ENCODE peak calls at places on chromosome 13, in four cellular contexts. C is GM12878, T is HepG2, U is K562. B is an unnamed sample.

GRCh38 chr13:80361883-80362327 is 21.0 kb upstream of the SPRY2 start:
- DNase-seq in C (no peak), T (peak), U (peak), B (peak)

GRCh38 chr13:39038569-39038898 is 278 bp downstream of the NHLRC3 start:
- DNase-seq in C (no peak), T (peak), U (peak), B (no peak)

GRCh38 chr13:44848956-44849748 is 140.1 kb downstream of the NUFIP1 start:
- DNase-seq in C (no peak), T (no peak), U (no peak), B (peak)

GRCh38 chr13:40221131-40221459 is 445.3 kb downstream of the FOXO1 start:
- DNase-seq in C (no peak), T (no peak), U (no peak), B (no peak)

GRCh38 chr13:22372261-22372660 is 701.4 kb downstream of the FGF9 start:
- DNase-seq in C (no peak), T (no peak), U (peak), B (peak)

GRCh38 chr13:107476068-107476467 is 739.3 kb downstream of the LIG4 start:
- DNase-seq in C (no peak), T (no peak), U (no peak), B (no peak)

GRCh38 chr13:99991806-99992242 is 10.2 kb downstream of the ZIC2 start:
- DNase-seq in C (no peak), T (no peak), U (no peak), B (peak)

GRCh38 chr13:33080962-33081655 is 64.9 kb downstream of the KL start:
- DNase-seq in C (no peak), T (no peak), U (no peak), B (no peak)

GRCh38 chr13:62356977-62357376 is 941.3 kb upstream of the PCDH20 start:
- DNase-seq in C (no peak), T (no peak), U (no peak), B (no peak)

GRCh38 chr13:107342747-107343146 is 774.8 kb upstream of the ARGLU1 start:
- DNase-seq in C (no peak), T (no peak), U (no peak), B (no peak)

GRCh38 chr13:87677334-87678234 is 6.4 kb downstream of the SLITRK5 start:
- DNase-seq in C (no peak), T (peak), U (no peak), B (peak)
- TF ChIP-seq JUNB in C (no peak), T (no peak), U (no peak), B (no peak)

DNA sequence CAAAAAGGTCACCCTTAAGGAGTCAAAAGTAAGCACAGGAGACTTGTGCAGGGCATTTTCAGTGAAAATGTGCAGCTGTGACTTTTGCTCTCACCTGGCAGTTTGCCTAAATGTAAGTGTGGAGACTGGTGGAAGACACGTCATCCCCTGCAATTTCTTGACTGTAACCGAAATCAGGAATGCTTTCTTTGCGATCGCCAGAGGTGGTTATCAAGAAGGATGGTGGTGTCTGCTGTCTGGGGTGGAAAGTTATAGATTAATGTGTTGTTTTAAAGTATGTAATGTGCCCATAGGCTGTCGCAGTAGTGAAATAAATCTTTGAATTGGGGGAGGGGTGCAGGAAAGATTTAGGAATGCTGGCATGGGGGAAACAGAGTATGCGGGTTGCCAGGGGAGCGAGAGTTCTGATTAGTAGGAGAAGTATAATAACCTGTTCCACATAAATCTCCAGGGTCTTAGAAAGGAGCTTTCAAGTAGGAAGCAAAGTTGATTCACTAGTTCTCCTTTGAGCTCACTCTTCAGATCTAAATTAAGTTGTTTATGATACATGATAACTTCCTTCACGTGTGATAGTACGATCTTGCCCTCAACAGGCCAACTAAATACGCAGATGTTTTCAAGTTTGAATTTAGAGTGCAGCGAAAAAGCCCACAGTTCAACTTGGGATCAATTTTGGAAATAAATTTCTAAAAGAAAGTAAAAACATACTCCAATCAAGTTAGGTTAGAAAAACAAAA is 1520.0 kb upstream of the SLC10A2 start:
- DNase-seq in C (no peak), T (no peak), U (no peak), B (peak)
- H2AFZ ChIP-seq in C (no peak), T (no peak), U (no peak), B (peak)

GRCh38 chr13:43786766-43787517 is at the start of gene ENOX1:
- DNase-seq in C (no peak), T (no peak), U (no peak), B (peak)

GRCh38 chr13:43786472-43786765 is 353 bp downstream of the ENOX1 start:
- DNase-seq in C (no peak), T (no peak), U (no peak), B (no peak)

GRCh38 chr13:43785681-43786471 is 896 bp downstream of the ENOX1 start:
- DNase-seq in C (no peak), T (no peak), U (no peak), B (peak)

GRCh38 chr13:43787998-43788397 is 1.2 kb upstream of the ENOX1 start:
- DNase-seq in C (no peak), T (no peak), U (peak), B (peak)

DNA sequence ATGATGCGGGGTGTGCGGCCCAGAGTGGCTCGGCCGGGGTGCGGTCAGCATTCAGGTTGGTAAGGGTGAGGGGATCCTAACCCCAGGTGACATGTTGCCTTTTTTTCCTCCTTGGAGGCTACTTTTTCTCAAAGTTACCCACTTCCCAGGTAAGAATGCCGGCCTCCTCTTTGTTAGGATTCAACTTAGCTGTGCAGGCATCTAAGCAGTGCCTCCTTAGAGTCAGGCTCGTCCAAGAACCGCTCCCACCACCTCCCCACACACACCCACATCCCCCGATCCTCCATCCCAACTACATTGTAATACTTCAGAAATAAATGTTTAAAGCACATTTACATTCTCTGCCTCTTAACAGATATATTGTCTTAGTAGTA is 733 bp upstream of the ENOX1 start:
- DNase-seq in C (no peak), T (no peak), U (no peak), B (peak)
- TF ChIP-seq EZH2 in C (no peak), T (no peak), U (no peak), B (no peak)

GRCh38 chr13:111456452-111457230 is 136.2 kb downstream of the TEX29 start:
- DNase-seq in C (no peak), T (no peak), U (no peak), B (no peak)

GRCh38 chr13:111458001-111458531 is 137.6 kb downstream of the TEX29 start:
- DNase-seq in C (no peak), T (no peak), U (no peak), B (no peak)

GRCh38 chr13:111460548-111461444 is 140.4 kb downstream of the TEX29 start:
- DNase-seq in C (no peak), T (peak), U (peak), B (peak)

GRCh38 chr13:111459803-111460547 is 139.5 kb downstream of the TEX29 start:
- DNase-seq in C (no peak), T (no peak), U (no peak), B (no peak)

DNA sequence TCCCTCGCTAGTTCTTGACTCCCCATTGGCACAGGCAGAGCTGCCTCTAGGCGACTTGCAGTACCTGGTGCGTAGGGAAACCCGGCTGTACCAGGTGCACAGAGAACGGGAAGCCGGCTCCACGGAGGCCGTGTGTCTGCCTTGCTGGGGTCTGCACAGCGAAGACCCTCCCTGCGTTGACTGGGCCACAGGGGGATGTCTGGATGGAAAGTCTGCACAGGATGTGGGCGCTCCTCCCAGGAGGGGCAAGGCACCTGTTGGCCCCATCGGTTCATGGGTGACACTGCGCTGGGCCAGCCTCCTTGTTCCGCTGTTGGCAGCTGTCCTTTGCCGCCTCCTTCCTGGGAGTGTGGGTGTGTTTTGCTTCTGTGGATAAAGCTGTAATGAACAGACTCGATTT is 138.3 kb downstream of the TEX29 start:
- DNase-seq in C (no peak), T (no peak), U (no peak), B (no peak)
- TF ChIP-seq JUNB in C (no peak), T (no peak), U (no peak), B (no peak)

GRCh38 chr13:46759861-46760260 is 37.1 kb downstream of the ESD start:
- DNase-seq in C (no peak), T (no peak), U (no peak), B (no peak)
- H2AFZ ChIP-seq in C (no peak), T (no peak), U (no peak), B (no peak)

GRCh38 chr13:113518080-113518803 is 27.7 kb upstream of the DCUN1D2 start:
- DNase-seq in C (no peak), T (no peak), U (no peak), B (no peak)
- TF ChIP-seq EZH2 in C (no peak), T (no peak), U (no peak), B (no peak)

GRCh38 chr13:98452851-98453250 is 124.1 kb downstream of the STK24 start:
- DNase-seq in C (no peak), T (no peak), U (no peak), B (no peak)

GRCh38 chr13:98457053-98457452 is 119.9 kb downstream of the STK24 start:
- DNase-seq in C (no peak), T (no peak), U (no peak), B (no peak)

GRCh38 chr13:98453254-98453843 is 123.6 kb downstream of the STK24 start:
- DNase-seq in C (no peak), T (no peak), U (no peak), B (no peak)

GRCh38 chr13:98456423-98456845 is 120.5 kb downstream of the STK24 start:
- DNase-seq in C (no peak), T (no peak), U (no peak), B (no peak)

DNA sequence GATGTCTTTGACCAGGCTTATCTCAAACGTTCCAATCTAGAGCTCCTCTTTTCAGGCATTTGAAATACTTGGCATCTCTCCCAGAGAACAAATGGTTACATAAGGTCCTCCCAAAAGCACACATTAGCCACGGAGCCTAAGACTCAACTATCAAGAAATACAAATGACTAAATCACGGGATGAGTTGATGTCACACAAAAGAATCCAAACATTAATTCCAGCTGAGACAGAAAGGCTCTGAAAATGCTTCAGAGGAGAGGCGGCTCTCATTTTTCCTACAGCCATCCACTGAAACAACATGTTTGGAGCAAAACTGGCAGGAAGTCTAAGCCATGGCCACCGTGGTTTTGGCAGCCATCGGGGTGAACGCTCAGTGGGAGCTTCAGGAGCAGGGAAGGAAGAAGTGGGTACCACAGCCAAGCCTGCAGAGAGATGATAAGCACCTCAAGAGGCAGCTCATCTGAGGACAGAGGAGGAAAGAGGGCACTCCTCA is 122.5 kb downstream of the STK24 start:
- DNase-seq in C (no peak), T (peak), U (no peak), B (no peak)
- TF ChIP-seq JUNB in C (no peak), T (no peak), U (no peak), B (no peak)

DNA sequence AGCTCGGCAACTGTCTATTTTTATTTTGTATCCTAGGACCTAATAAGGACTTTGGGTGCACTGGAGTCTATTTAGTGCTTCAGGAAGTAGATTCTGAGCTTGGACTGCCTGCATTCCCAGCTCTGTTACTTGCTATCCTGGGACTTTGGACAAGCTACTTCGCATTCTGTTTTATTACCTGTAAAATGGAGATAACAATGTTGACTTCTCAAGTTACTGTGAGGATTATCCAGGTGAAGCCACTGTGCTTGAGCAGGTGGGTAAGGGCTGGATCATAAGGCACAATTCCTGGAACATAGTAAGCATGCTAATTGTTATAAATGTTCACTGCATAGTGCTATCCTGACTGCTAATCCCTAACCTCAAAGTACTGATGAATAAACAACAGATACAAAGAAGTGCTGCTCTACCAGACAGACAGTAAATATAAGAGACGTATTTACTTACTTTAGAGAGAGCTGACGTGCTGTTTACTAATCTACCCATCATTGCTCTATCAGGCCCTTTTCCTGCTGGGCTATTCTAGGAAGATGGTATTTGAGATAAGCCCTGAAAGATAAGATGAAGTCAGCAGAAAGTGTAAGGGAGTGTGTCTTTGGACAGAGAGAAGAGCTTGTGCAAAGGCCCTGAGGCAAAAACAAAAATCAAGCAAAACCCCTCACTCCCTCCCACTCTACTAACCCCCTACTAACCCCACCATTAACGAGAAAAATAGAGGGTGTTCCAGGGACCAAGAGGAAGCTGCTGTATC is 50.8 kb upstream of the FLT1 start:
- DNase-seq in C (no peak), T (no peak), U (no peak), B (no peak)
- H2AFZ ChIP-seq in C (no peak), T (no peak), U (no peak), B (no peak)

GRCh38 chr13:27977476-27978300 is 8.6 kb upstream of the CDX2 start:
- DNase-seq in C (no peak), T (no peak), U (no peak), B (peak)
- TF ChIP-seq EZH2 in C (no peak), T (no peak), U (no peak), B (peak)

B was measured in GM23338.